ENCODE peak calls at places on chromosomes 12 and 14, in four cellular contexts. J, L, V and K are unnamed samples.

GRCh38 chr12:118206107-118206412 is 70.1 kb downstream of the PEBP1 start:
- DNase-seq in J (no peak), L (no peak), V (no peak), K (no peak)

GRCh38 chr12:115998119-115998633 is 279.3 kb downstream of the MED13L start:
- DNase-seq in J (peak; percentile 29), L (peak; percentile 27), V (no peak), K (peak; percentile 66)

GRCh38 chr14:94936411-94936892 is 166.5 kb upstream of the GSC start:
- DNase-seq in J (peak; percentile 3), L (no peak), V (no peak), K (peak; percentile 89)

GRCh38 chr14:71931492-71932228 is 569 bp upstream of the RGS6 start:
- DNase-seq in J (no peak), L (no peak), V (no peak), K (no peak)

GRCh38 chr12:10113085-10113484 is 14.3 kb upstream of the CLEC1A start:
- DNase-seq in J (no peak), L (no peak), V (no peak), K (no peak)

GRCh38 chr14:69880851-69881250 is 1.6 kb downstream of the SMOC1 start:
- DNase-seq in J (no peak), L (no peak), V (no peak), K (no peak)

GRCh38 chr12:24228371-24228770 is 278.9 kb upstream of the SOX5 start:
- DNase-seq in J (no peak), L (no peak), V (no peak), K (no peak)

GRCh38 chr12:104136577-104136976 is 1.4 kb downstream of the NFYB start:
- DNase-seq in J (peak; percentile 29), L (no peak), V (no peak), K (peak; percentile 7)

GRCh38 chr12:48197967-48198618 is 5.0 kb downstream of the OR10AD1 start:
- DNase-seq in J (peak; percentile 91), L (peak; percentile 65), V (peak; percentile 78), K (no peak)

GRCh38 chr12:122189626-122190475 is 6.9 kb downstream of the LRRC43 start:
- DNase-seq in J (no peak), L (no peak), V (no peak), K (no peak)

GRCh38 chr12:96034631-96035282 is 630 bp downstream of the LTA4H start:
- DNase-seq in J (peak; percentile 16), L (no peak), V (peak; percentile 3), K (peak; percentile 49)

GRCh38 chr14:76917759-76918175 is 91.6 kb downstream of the LRRC74A start:
- DNase-seq in J (no peak), L (no peak), V (no peak), K (peak; percentile 44)

GRCh38 chr14:93857500-93857899 is 69.2 kb upstream of the PRIMA1 start:
- DNase-seq in J (no peak), L (no peak), V (no peak), K (peak; percentile 6)

GRCh38 chr14:32933943-32934890 is 4.5 kb upstream of the NPAS3 start:
- DNase-seq in J (peak; percentile 47), L (no peak), V (no peak), K (peak; percentile 61)

GRCh38 chr12:95605875-95606274 is 54.6 kb upstream of the USP44 start:
- DNase-seq in J (peak; percentile 23), L (no peak), V (no peak), K (no peak)

GRCh38 chr14:63938198-63939005 is 85.6 kb downstream of the SYNE2 start:
- DNase-seq in J (no peak), L (no peak), V (no peak), K (no peak)

GRCh38 chr14:89391556-89391955 is 25.5 kb downstream of the FOXN3 start:
- DNase-seq in J (no peak), L (no peak), V (no peak), K (no peak)

GRCh38 chr12:48197549-48197966 is 5.5 kb downstream of the OR10AD1 start:
- DNase-seq in J (no peak), L (no peak), V (no peak), K (no peak)

GRCh38 chr12:94047781-94048567 is 100.4 kb upstream of the PLXNC1 start:
- DNase-seq in J (no peak), L (no peak), V (no peak), K (no peak)

GRCh38 chr12:121357331-121357730 is 5.1 kb upstream of the ANAPC5 start:
- DNase-seq in J (no peak), L (no peak), V (no peak), K (no peak)

GRCh38 chr14:64910847-64911495 is 3.3 kb upstream of the CHURC1 start:
- DNase-seq in J (no peak), L (peak; percentile 13), V (no peak), K (peak; percentile 33)

GRCh38 chr14:88301381-88301780 is 21.7 kb downstream of the KCNK10 start:
- DNase-seq in J (no peak), L (no peak), V (no peak), K (no peak)

GRCh38 chr14:81855007-81855406 is 321.4 kb upstream of the SEL1L start:
- DNase-seq in J (no peak), L (no peak), V (no peak), K (no peak)

GRCh38 chr14:73198253-73198652 is 39.1 kb upstream of the PAPLN start:
- DNase-seq in J (no peak), L (no peak), V (no peak), K (no peak)

GRCh38 chr14:73759714-73760597 is 45.8 kb upstream of the PNMA1 start:
- DNase-seq in J (peak; percentile 97), L (peak; percentile 97), V (peak; percentile 98), K (peak; percentile 96)

GRCh38 chr12:98856897-98857540 is 211.9 kb downstream of the APAF1 start:
- DNase-seq in J (peak; percentile 60), L (no peak), V (no peak), K (no peak)

GRCh38 chr12:118068361-118068958 is 7.5 kb upstream of the WSB2 start:
- DNase-seq in J (no peak), L (no peak), V (no peak), K (no peak)

GRCh38 chr12:96107236-96107635 is 71.8 kb upstream of the LTA4H start:
- DNase-seq in J (no peak), L (no peak), V (no peak), K (no peak)

GRCh38 chr14:68506021-68506644 is 286.7 kb downstream of the ZFP36L1 start:
- DNase-seq in J (peak; percentile 84), L (no peak), V (no peak), K (no peak)

GRCh38 chr12:11716794-11717532 is 67.5 kb downstream of the ETV6 start:
- DNase-seq in J (peak; percentile 26), L (no peak), V (no peak), K (no peak)

GRCh38 chr14:23861666-23862065 is 91.9 kb upstream of the DHRS4 start:
- DNase-seq in J (no peak), L (no peak), V (no peak), K (peak; percentile 40)

GRCh38 chr12:68387338-68387737 is 55.2 kb upstream of the MDM1 start:
- DNase-seq in J (no peak), L (no peak), V (no peak), K (no peak)

GRCh38 chr12:83378186-83378727 is 691.6 kb downstream of the TMTC2 start:
- DNase-seq in J (no peak), L (no peak), V (no peak), K (no peak)

GRCh38 chr12:120500577-120500976 is 4.7 kb downstream of the DYNLL1 start:
- DNase-seq in J (no peak), L (no peak), V (no peak), K (no peak)

GRCh38 chr12:94749890-94750289 is 99.5 kb upstream of the TMCC3 start:
- DNase-seq in J (no peak), L (no peak), V (no peak), K (no peak)

GRCh38 chr14:81310606-81311005 is 89.5 kb downstream of the STON2 start:
- DNase-seq in J (no peak), L (no peak), V (no peak), K (no peak)

GRCh38 chr14:61077437-61077836 is 96.4 kb downstream of the SLC38A6 start:
- DNase-seq in J (no peak), L (no peak), V (no peak), K (no peak)

GRCh38 chr12:124385219-124385969 is 90.5 kb downstream of the RFLNA start:
- DNase-seq in J (peak; percentile 88), L (peak; percentile 61), V (no peak), K (no peak)
- H3K27ac ChIP-seq in J (peak overlapping the region; percentile 96), L (peak overlapping the region; percentile 88), V (no peak overlapping the region), K (peak overlapping the region; percentile 55)

GRCh38 chr14:56805201-56805991 is 4.9 kb downstream of the OTX2 start:
- DNase-seq in J (no peak), L (no peak), V (no peak), K (no peak)

GRCh38 chr14:56808314-56809201 is 1.7 kb downstream of the OTX2 start:
- DNase-seq in J (no peak), L (no peak), V (no peak), K (no peak)

GRCh38 chr14:56805992-56806737 is 4.1 kb downstream of the OTX2 start:
- DNase-seq in J (no peak), L (no peak), V (no peak), K (no peak)

GRCh38 chr14:56809262-56810215 is 740 bp downstream of the OTX2 start:
- DNase-seq in J (no peak), L (no peak), V (no peak), K (no peak)

DNA sequence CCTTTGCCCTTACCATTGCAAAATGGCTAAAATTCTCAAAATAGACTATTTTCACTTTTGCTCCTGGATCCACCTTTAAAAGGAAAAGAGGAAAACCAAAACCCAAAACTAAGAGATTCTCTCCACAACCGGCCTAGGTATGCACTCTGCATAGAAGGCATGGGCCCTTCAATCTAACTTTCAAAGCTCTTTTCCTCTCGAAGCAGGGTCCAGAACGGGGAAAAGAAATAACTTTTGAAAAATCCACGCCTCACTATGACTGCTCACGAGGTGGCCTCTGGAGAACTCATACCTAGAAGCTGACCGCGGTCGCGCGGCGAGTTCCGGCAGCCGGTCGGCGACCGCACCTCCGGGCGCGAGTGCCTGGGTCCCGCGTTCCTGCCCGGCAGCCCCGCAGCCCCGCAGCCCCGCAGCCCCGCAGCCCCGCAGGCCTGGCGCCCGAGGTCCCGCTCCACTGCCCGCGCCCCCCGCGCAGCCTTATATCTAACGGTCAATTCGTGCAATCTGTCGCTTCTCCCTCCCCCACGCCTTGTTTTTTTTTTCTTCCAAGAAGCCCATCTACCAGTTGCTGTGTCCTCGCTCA is 2.6 kb downstream of the OTX2 start:
- DNase-seq in J (no peak), L (no peak), V (no peak), K (no peak)
- H3K9me3 ChIP-seq in J (peaks cover 2% of the 10 kb centered on the region), L (peaks cover 12% of the 10 kb centered on the region), V (no peaks in the 10 kb centered on the region), K (no peaks in the 10 kb centered on the region)

DNA sequence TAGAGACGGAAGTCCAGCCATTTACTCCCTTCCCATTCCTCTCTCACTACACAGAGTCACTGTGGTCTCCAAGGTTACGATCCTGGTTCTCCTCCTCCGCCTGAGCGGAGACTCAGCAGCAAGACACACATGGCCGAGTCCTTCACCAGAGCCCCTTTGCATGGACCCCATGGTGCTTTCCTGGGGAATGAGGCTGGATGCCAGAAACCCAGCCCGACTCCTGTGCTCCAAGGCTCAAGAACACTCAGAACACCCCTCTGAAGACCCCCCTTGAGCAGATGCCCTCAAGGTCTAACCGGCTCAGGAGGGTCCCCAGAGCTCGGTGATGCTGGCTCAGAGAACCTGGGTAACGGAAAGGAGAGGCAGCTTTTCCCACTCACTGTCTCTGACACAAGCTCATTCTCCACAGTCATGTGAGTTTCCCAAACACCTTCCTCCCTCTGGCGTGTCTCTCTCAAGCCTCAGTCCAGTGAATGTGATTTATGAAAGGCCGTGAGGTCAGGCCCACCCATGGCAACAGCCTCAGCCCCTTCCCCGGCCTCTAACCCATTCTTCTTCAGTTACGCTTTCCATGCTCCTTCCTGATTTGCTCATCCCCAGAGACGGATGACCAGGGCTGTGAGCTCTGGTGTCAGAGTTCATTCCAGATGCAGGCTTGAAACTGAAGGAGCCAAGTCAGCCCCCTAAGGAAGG is 84.5 kb downstream of the FBXL14 start:
- DNase-seq in J (no peak), L (no peak), V (no peak), K (no peak)
- H3K27ac ChIP-seq in J (no peak overlapping the region), L (no peak overlapping the region), V (no peak overlapping the region), K (no peak overlapping the region)

GRCh38 chr12:126706300-126706699 is 1560.7 kb upstream of the TMEM132C start:
- DNase-seq in J (no peak), L (no peak), V (no peak), K (no peak)
- H3K9me3 ChIP-seq in J (no peaks in the 10 kb centered on the region), L (peaks cover 14% of the 10 kb centered on the region), V (no peaks in the 10 kb centered on the region), K (no peaks in the 10 kb centered on the region)